ENCODE peak calls at places on chromosomes 12 and 14, in four cellular contexts. K is HL-60, M is neural progenitor cell, L is vagina. S is an unnamed sample.

GRCh38 chr12:57838594-57839302 is 7.8 kb downstream of the CTDSP2 start:
- DNase-seq in K (no peak), M (no peak), L (no peak), S (no peak)

GRCh38 chr12:96112733-96113132 is 77.3 kb upstream of the LTA4H start:
- DNase-seq in L (no peak), K (no peak), M (no peak), S (no peak)

GRCh38 chr12:123126294-123127144 is 24.4 kb downstream of the PITPNM2 start:
- DNase-seq in L (no peak), M (no peak), K (no peak), S (peak)

GRCh38 chr12:56634242-56634836 is 4.2 kb upstream of the BAZ2A start:
- DNase-seq in L (no peak), M (peak), K (no peak), S (no peak)

GRCh38 chr12:42923564-42923963 is 334.0 kb upstream of the PRICKLE1 start:
- DNase-seq in K (no peak), L (no peak), M (no peak), S (no peak)

GRCh38 chr12:10132971-10133370 is 3.0 kb upstream of the CLEC7A start:
- DNase-seq in M (no peak), L (no peak), K (no peak), S (no peak)

GRCh38 chr12:103901518-103902173 is 28.6 kb upstream of the HSP90B1 start:
- DNase-seq in K (no peak), L (no peak), M (no peak), S (no peak)

GRCh38 chr12:41532072-41532471 is 344.0 kb downstream of the PDZRN4 start:
- DNase-seq in L (no peak), M (no peak), K (no peak), S (no peak)

GRCh38 chr12:31231611-31232360 is 94.2 kb downstream of the SINHCAF start:
- DNase-seq in L (peak), M (no peak), K (no peak), S (no peak)

GRCh38 chr12:114692558-114693531 is 8.9 kb upstream of the TBX3 start:
- DNase-seq in M (peak), K (no peak), L (no peak), S (no peak)

GRCh38 chr12:116354534-116354933 is 77.0 kb upstream of the MED13L start:
- DNase-seq in K (no peak), M (no peak), L (no peak), S (no peak)

GRCh38 chr14:91223028-91223783 is 21.3 kb downstream of the GPR68 start:
- DNase-seq in M (no peak), L (no peak), K (no peak), S (no peak)

GRCh38 chr14:84850595-84850994 is 679.3 kb upstream of the FLRT2 start:
- DNase-seq in L (no peak), M (no peak), K (no peak), S (no peak)

GRCh38 chr12:18658179-18658578 is 79.6 kb downstream of the PLCZ1 start:
- DNase-seq in M (no peak), L (no peak), K (no peak), S (no peak)

GRCh38 chr12:109871678-109872314 is 8.5 kb downstream of the GLTP start:
- DNase-seq in M (no peak), L (no peak), K (no peak), S (no peak)

GRCh38 chr14:64541971-64542838 is 1.7 kb downstream of the HSPA2 start:
- DNase-seq in L (no peak), M (no peak), K (no peak), S (no peak)

GRCh38 chr14:75521415-75522199 is 662 bp upstream of the BATF start:
- DNase-seq in L (no peak), K (no peak), M (no peak), S (no peak)

GRCh38 chr14:58281969-58282368 is 16.4 kb upstream of the ARID4A start:
- DNase-seq in M (no peak), L (no peak), K (no peak), S (no peak)

GRCh38 chr14:92207012-92207927 is 85.5 kb downstream of the CPSF2 start:
- DNase-seq in K (no peak), L (no peak), M (peak), S (no peak)

GRCh38 chr14:22432348-22432976 is 156.6 kb downstream of the DAD1 start:
- DNase-seq in L (no peak), M (no peak), K (no peak), S (peak)

GRCh38 chr12:5318874-5319273 is 113.0 kb upstream of the NTF3 start:
- DNase-seq in L (no peak), M (no peak), K (no peak), S (peak)

GRCh38 chr12:131907379-131908081 is 13.1 kb downstream of the ULK1 start:
- DNase-seq in M (no peak), K (no peak), L (no peak), S (no peak)

GRCh38 chr12:54195736-54196347 is 7.1 kb upstream of the SMUG1 start:
- DNase-seq in K (peak), L (no peak), M (no peak), S (peak)

GRCh38 chr14:84750284-84750683 is 779.7 kb upstream of the FLRT2 start:
- DNase-seq in K (no peak), L (no peak), M (no peak), S (no peak)

GRCh38 chr12:7190268-7191055 is 976 bp downstream of the PEX5 start:
- DNase-seq in L (peak), K (no peak), M (peak), S (no peak)

GRCh38 chr14:94102768-94103482 is 7.6 kb upstream of the IFI27 start:
- DNase-seq in L (no peak), M (no peak), K (no peak), S (no peak)

GRCh38 chr12:124496584-124496983 is 70.8 kb downstream of the NCOR2 start:
- DNase-seq in K (no peak), M (no peak), L (no peak), S (no peak)

GRCh38 chr12:88166179-88166578 is 24.1 kb downstream of the TMTC3 start:
- DNase-seq in K (no peak), M (no peak), L (no peak), S (no peak)

GRCh38 chr12:128381961-128382360 is 115.0 kb downstream of the TMEM132C start:
- DNase-seq in K (no peak), L (no peak), M (no peak), S (no peak)

GRCh38 chr12:91180577-91180976 is 2.0 kb downstream of the DCN start:
- DNase-seq in K (no peak), L (no peak), M (no peak), S (peak)

GRCh38 chr12:44835641-44836379 is 40.3 kb downstream of the NELL2 start:
- DNase-seq in L (no peak), K (no peak), M (no peak), S (no peak)

GRCh38 chr12:127780881-127781280 is 486.1 kb upstream of the TMEM132C start:
- DNase-seq in M (no peak), K (no peak), L (no peak), S (no peak)

DNA sequence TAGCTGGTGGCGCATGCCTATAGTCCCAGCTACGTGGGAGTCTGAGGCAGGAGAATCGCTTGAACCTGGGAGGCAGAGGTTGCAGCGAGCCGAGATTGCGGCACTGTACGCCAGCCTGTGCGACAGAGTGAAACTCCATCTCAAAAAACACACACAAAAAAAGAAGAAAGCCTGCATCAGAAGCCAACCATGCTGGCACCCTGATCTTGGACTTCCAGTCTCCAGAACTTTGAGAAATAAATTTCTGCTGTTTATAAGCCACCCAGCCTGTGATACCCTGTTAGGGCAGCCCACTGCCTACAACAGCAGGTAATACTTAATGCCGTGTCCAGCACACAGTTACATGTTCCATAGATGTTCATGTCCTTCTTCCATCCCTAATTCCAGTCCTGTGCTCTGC is 62.7 kb downstream of the NDUFA12 start:
- DNase-seq in M (no peak), L (no peak), K (no peak), S (no peak)
- H3K27ac ChIP-seq in M (no peak), L (no peak), K (no peak), S (peak)

GRCh38 chr14:61253064-61253753 is 27.9 kb downstream of the TMEM30B start:
- DNase-seq in K (no peak), L (no peak), M (no peak), S (no peak)
- H3K27ac ChIP-seq in K (no peak), L (no peak), M (no peak), S (no peak)

GRCh38 chr12:70008944-70009343 is 183.9 kb downstream of the MYRFL start:
- DNase-seq in L (no peak), K (no peak), M (no peak), S (no peak)
- H3K27ac ChIP-seq in L (no peak), K (no peak), M (no peak), S (no peak)

GRCh38 chr12:32248594-32249140 is 142.0 kb downstream of the BICD1 start:
- DNase-seq in L (no peak), M (no peak), K (no peak), S (no peak)
- H3K27ac ChIP-seq in L (no peak), M (peak), K (no peak), S (no peak)

GRCh38 chr14:80663541-80663940 is 278.0 kb downstream of the CEP128 start:
- DNase-seq in K (no peak), L (no peak), M (no peak), S (no peak)
- H3K27ac ChIP-seq in K (no peak), L (no peak), M (no peak), S (no peak)

GRCh38 chr12:107254258-107254856 is 161.0 kb upstream of the CRY1 start:
- DNase-seq in K (no peak), L (no peak), M (no peak), S (no peak)
- H3K27ac ChIP-seq in K (no peak), L (no peak), M (no peak), S (no peak)

DNA sequence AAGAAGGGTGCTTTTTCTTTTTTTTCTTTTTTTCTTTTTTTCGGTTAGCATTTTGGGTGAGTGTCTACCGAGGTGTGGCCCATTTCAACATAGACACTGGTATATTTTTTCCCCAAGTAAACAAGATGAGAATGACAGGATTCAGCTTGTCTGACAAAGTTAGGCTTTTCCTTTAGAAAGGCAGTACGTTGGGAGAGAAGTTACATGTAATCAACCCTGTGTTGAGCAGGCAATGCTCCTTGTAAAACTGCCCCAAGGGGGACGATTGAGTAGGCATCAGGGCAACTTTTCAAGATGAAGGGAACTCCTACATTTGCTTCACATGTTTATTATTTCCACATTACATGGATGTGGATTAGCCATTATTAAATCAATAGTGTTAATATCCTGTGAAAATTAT is 1.7 kb downstream of the EMP1 start:
- DNase-seq in K (no peak), M (no peak), L (no peak), S (no peak)
- H3K27ac ChIP-seq in K (no peak), M (no peak), L (peak), S (peak)

GRCh38 chr12:121378736-121379135 is 21.2 kb upstream of the RNF34 start:
- DNase-seq in K (no peak), L (no peak), M (no peak), S (no peak)

GRCh38 chr12:121376754-121377697 is 22.9 kb upstream of the RNF34 start:
- DNase-seq in K (no peak), M (no peak), L (no peak), S (no peak)

GRCh38 chr12:121371404-121371803 is 19.2 kb upstream of the ANAPC5 start:
- DNase-seq in M (no peak), L (no peak), K (no peak), S (no peak)

GRCh38 chr12:121373748-121374147 is 21.5 kb upstream of the ANAPC5 start:
- DNase-seq in L (no peak), M (no peak), K (no peak), S (no peak)
- H3K27ac ChIP-seq in L (no peak), M (no peak), K (no peak), S (no peak)

S was measured in brain microvascular endothelial cell.